ENCODE peak calls at places on chromosome 22, in eight cellular contexts. L is gastrocnemius medialis, B is Peyer's patch, R is HepG2, N is transverse colon, C is breast epithelium, Q is IMR-90, M is A549. T is an unnamed sample.
A peak's percentile ranks its signal among the peaks of the same experiment; 100 is the strongest.

GRCh38 chr22:22219140-22219996 is 25.2 kb upstream of the VPREB1 start:
- DNase-seq in N (no peak), L (no peak), R (no peak), Q (no peak), C (no peak), B (no peak), M (no peak), T (peak; percentile 45)

GRCh38 chr22:49418341-49418894 is 409.3 kb downstream of the BRD1 start:
- DNase-seq in R (no peak), C (no peak), B (no peak), N (no peak), M (no peak), L (no peak), Q (no peak), T (no peak)

GRCh38 chr22:21457023-21457787 is 10.0 kb upstream of the TMEM191C start:
- DNase-seq in R (peak; percentile 65), C (peak; percentile 19), N (no peak), M (peak; percentile 83), L (no peak), B (no peak), Q (peak; percentile 71), T (peak; percentile 70)

GRCh38 chr22:49592780-49593501 is 234.7 kb downstream of the BRD1 start:
- DNase-seq in M (no peak), R (no peak), B (no peak), Q (no peak), N (peak; percentile 1), C (no peak), L (no peak), T (no peak)

GRCh38 chr22:46735747-46736608 is 2.1 kb downstream of the CERK start:
- DNase-seq in L (no peak), M (no peak), N (no peak), R (no peak), B (no peak), C (no peak), Q (no peak), T (no peak)

GRCh38 chr22:49033616-49034015 is 794.1 kb downstream of the BRD1 start:
- DNase-seq in M (no peak), B (no peak), Q (no peak), R (no peak), L (no peak), N (no peak), C (no peak), T (no peak)

GRCh38 chr22:47111626-47112373 is 349.4 kb downstream of the TBC1D22A start:
- DNase-seq in R (no peak), L (no peak), C (no peak), N (no peak), Q (no peak), M (no peak), B (no peak), T (peak; percentile 76)

GRCh38 chr22:30159561-30160353 is 79.5 kb downstream of the HORMAD2 start:
- DNase-seq in B (no peak), M (peak; percentile 64), N (no peak), R (peak; percentile 12), L (no peak), C (no peak), Q (peak; percentile 86), T (no peak)

GRCh38 chr22:50326959-50327710 is at the start of gene DENND6B:
- DNase-seq in N (peak; percentile 83), M (peak; percentile 71), R (peak; percentile 45), B (peak; percentile 73), Q (peak; percentile 69), L (peak; percentile 49), C (no peak), T (no peak)

GRCh38 chr22:21775061-21775460 is 39.5 kb upstream of the YPEL1 start:
- DNase-seq in L (no peak), M (no peak), N (no peak), C (no peak), R (no peak), Q (peak; percentile 61), B (peak; percentile 13), T (peak; percentile 49)

GRCh38 chr22:38246692-38247091 is 26.1 kb downstream of the TMEM184B start:
- DNase-seq in B (no peak), R (no peak), Q (no peak), N (no peak), C (no peak), L (peak; percentile 28), M (no peak), T (no peak)

GRCh38 chr22:24834845-24835570 is 29.0 kb downstream of the SGSM1 start:
- DNase-seq in M (peak; percentile 39), N (no peak), Q (peak; percentile 11), C (no peak), L (no peak), B (no peak), R (peak; percentile 32), T (no peak)

DNA sequence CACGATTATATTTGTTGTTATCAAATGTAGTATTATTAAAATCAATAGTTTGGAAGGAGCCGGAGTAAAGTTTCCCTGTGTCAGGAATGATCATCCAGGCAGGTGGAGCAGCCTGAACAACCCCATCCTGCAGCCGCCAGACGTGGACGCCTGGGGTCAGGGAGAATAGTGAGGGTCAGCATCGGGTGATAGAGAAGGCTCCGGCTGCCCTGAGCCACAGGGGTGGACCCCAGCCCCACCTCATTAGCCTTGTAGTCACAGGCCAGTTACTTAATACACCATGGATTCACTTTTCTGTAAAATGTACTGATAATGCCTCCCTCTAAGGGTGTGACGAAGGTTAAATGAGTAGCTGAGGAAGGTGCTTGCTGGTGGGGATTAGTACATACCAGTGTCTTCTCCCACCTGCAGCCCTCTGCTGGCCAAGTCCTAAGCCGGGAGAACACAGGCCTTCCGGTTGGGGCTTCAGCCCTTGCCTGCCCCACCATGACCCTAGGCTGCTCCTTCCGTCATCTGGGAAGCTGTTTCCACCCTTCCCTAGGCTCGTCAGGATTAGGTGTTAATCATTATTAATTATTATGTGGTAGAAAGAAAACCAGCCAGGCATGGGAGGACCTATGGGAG is 14.9 kb downstream of the TMEM121B start:
- DNase-seq in L (no peak), C (no peak), N (no peak), B (no peak), M (no peak), R (no peak), Q (no peak), T (no peak)
- TF ChIP-seq POLR2A in L (no peak), C (no peak), N (no peak), B (no peak), M (no peak), R (no peak), Q (no peak), T (no peak)

GRCh38 chr22:41296826-41297667 is 4.3 kb upstream of the ZC3H7B start:
- DNase-seq in B (no peak), N (no peak), R (peak; percentile 37), Q (no peak), M (no peak), L (no peak), C (no peak), T (no peak)

GRCh38 chr22:41302016-41302767 is 867 bp downstream of the ZC3H7B start:
- DNase-seq in Q (no peak), R (no peak), M (no peak), B (no peak), N (no peak), L (no peak), C (no peak), T (no peak)

GRCh38 chr22:41305646-41306045 is 4.3 kb downstream of the ZC3H7B start:
- DNase-seq in C (no peak), M (peak; percentile 24), Q (peak; percentile 73), L (no peak), N (no peak), R (no peak), B (no peak), T (no peak)

GRCh38 chr22:41300661-41301060 is 664 bp upstream of the ZC3H7B start:
- DNase-seq in M (no peak), C (no peak), B (no peak), R (no peak), Q (no peak), N (no peak), L (no peak), T (no peak)

DNA sequence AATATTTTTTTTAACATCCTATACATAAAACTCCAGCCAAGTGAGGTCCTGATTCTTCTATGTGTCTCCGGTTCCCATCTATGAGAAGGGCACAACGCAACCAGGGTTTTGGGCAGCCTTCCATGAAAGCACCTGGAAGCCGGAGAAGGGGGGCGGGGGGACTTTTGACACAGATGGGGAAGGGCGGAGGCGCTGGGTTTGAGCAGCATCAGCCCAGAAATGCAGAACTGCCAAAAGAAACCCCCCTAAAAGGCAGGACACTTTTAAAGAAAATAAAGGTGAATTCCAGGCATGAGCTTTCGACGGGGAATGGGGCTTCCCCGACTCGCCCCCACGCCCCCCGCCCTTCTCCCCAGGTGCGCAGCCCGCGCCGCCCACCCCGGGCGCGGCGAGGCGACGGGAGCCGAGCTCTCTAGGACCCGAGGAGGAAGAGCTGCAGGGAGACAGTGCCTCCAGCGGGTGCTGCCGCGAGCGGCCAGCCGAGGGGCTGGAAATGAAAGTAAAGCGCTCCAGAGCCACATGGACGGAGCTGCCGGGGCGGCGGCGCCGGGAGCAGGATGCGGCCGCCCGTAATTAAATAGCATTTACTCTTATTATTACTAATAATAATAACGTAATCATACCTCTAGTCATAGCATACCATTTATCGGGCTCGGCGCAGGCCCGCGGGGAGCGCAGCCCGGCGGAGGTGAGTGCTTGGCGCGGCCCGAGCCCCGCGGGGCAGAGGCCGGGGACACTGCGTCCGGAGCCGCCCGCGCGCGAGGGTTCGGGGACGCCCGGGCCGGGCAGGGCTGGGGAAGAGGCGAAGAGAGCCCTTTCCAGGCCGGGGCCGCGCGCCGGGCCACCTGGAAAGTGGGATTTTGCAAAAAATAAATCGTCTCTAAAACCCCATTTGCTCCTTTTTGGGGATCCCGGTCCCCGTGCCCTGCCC is at the start of gene ZC3H7B:
- DNase-seq in N (peak; percentile 87), C (peak; percentile 76), Q (peak; percentile 74), L (peak; percentile 61), M (peak; percentile 69), B (peak; percentile 78), R (peak; percentile 76), T (peak; percentile 94)
- TF ChIP-seq POLR2A in N (peak; percentile 62), C (peak; percentile 22), Q (peak; percentile 76), L (peak; percentile 62), M (peak; percentile 54), B (peak; percentile 53), R (peak; percentile 90), T (no peak)

GRCh38 chr22:19961868-19962245 is 20.2 kb upstream of the TXNRD2 start:
- DNase-seq in B (no peak), N (no peak), R (no peak), L (no peak), M (no peak), C (no peak), Q (no peak), T (no peak)

GRCh38 chr22:19961201-19961580 is 19.6 kb upstream of the TXNRD2 start:
- DNase-seq in C (no peak), L (no peak), R (no peak), B (no peak), M (no peak), Q (no peak), N (no peak), T (no peak)

GRCh38 chr22:19959043-19959586 is 17.5 kb upstream of the TXNRD2 start:
- DNase-seq in L (no peak), M (no peak), Q (peak; percentile 39), N (peak; percentile 78), B (peak; percentile 30), R (peak; percentile 92), C (peak; percentile 76), T (no peak)

GRCh38 chr22:19959587-19960490 is 18.2 kb upstream of the TXNRD2 start:
- DNase-seq in M (no peak), B (no peak), L (no peak), R (no peak), C (no peak), N (no peak), Q (no peak), T (no peak)

GRCh38 chr22:19960491-19961200 is 19.0 kb upstream of the TXNRD2 start:
- DNase-seq in L (no peak), Q (no peak), N (no peak), M (no peak), B (no peak), R (no peak), C (no peak), T (no peak)
- TF ChIP-seq POLR2A in L (no peak), Q (no peak), N (no peak), M (no peak), B (no peak), R (no peak), C (no peak), T (no peak)

GRCh38 chr22:23767673-23768548 is at the start of gene CHCHD10:
- DNase-seq in Q (peak; percentile 50), R (peak; percentile 75), B (peak; percentile 87), M (peak; percentile 77), C (peak; percentile 71), N (peak; percentile 90), L (peak; percentile 88), T (peak; percentile 96)
- TF ChIP-seq POLR2A in Q (no peak), R (peak; percentile 69), B (peak; percentile 85), M (peak; percentile 52), C (peak; percentile 20), N (peak; percentile 94), L (peak; percentile 98), T (no peak)

T was measured in lower leg skin.